ENCODE peak calls at places on chromosomes 6 and 20, in five cellular contexts. One of them, this sample, is unnamed.

GRCh38 chr20:51958636-51959542 is 156.6 kb upstream of the SALL4 start:
- DNase-seq in NCI-H1436: no peak
- DNase-seq in pons: no peak
- DNase-seq in cardiac muscle cell: peak
- DNase-seq in fibroblast of the conjunctiva: no peak
- DNase-seq in this sample: no peak

GRCh38 chr6:13526718-13527668 is 39.6 kb upstream of the GFOD1 start:
- DNase-seq in NCI-H1436: peak
- DNase-seq in pons: peak
- DNase-seq in cardiac muscle cell: peak
- DNase-seq in fibroblast of the conjunctiva: no peak
- DNase-seq in this sample: no peak

GRCh38 chr6:136254851-136255466 is 4.8 kb upstream of the MTFR2 start:
- DNase-seq in NCI-H1436: no peak
- DNase-seq in pons: no peak
- DNase-seq in cardiac muscle cell: no peak
- DNase-seq in fibroblast of the conjunctiva: no peak
- DNase-seq in this sample: no peak

GRCh38 chr20:62238569-62239277 is 402 bp downstream of the OSBPL2 start:
- DNase-seq in NCI-H1436: no peak
- DNase-seq in pons: no peak
- DNase-seq in cardiac muscle cell: no peak
- DNase-seq in fibroblast of the conjunctiva: no peak
- DNase-seq in this sample: no peak

GRCh38 chr6:108395297-108395696 is 100.4 kb downstream of the AFG1L start:
- DNase-seq in NCI-H1436: no peak
- DNase-seq in pons: no peak
- DNase-seq in cardiac muscle cell: no peak
- DNase-seq in fibroblast of the conjunctiva: no peak
- DNase-seq in this sample: no peak

GRCh38 chr6:15948930-15949900 is 179.7 kb upstream of the MYLIP start:
- DNase-seq in NCI-H1436: peak
- DNase-seq in pons: no peak
- DNase-seq in cardiac muscle cell: peak
- DNase-seq in fibroblast of the conjunctiva: no peak
- DNase-seq in this sample: no peak

GRCh38 chr20:57990396-57990987 is 238.0 kb downstream of the ANKRD60 start:
- DNase-seq in NCI-H1436: no peak
- DNase-seq in pons: no peak
- DNase-seq in cardiac muscle cell: peak
- DNase-seq in fibroblast of the conjunctiva: no peak
- DNase-seq in this sample: no peak

GRCh38 chr6:38170666-38171065 is 351.1 kb downstream of the ZFAND3 start:
- DNase-seq in NCI-H1436: no peak
- DNase-seq in pons: no peak
- DNase-seq in cardiac muscle cell: no peak
- DNase-seq in fibroblast of the conjunctiva: no peak
- DNase-seq in this sample: no peak

GRCh38 chr20:50584687-50585086 is 74.5 kb downstream of the PTPN1 start:
- DNase-seq in NCI-H1436: no peak
- DNase-seq in pons: no peak
- DNase-seq in cardiac muscle cell: no peak
- DNase-seq in fibroblast of the conjunctiva: peak
- DNase-seq in this sample: no peak

This sample was measured in globus pallidus.